ENCODE peak calls at places on chromosomes 11 and 22, in nine cellular contexts. Y is A549, R is psoas muscle, Q is foreskin keratinocyte, P is fibroblast of lung, Z is transverse colon, S is H1, F is H9, J is Peyer's patch. H is an unnamed sample.
A peak's percentile ranks its signal among the peaks of the same experiment; 100 is the strongest.

GRCh38 chr11:87203907-87204602 is 166.3 kb downstream of the TMEM135 start:
- DNase-seq in Y (no peak), R (no peak), Q (no peak), P (no peak), Z (no peak), S (no peak), F (no peak), J (no peak), H (no peak)

GRCh38 chr11:14634813-14635212 is 8.8 kb upstream of the PDE3B start:
- DNase-seq in Y (no peak), R (no peak), Q (no peak), P (no peak), Z (no peak), S (no peak), F (no peak), J (no peak), H (no peak)

GRCh38 chr11:89175796-89176195 is 1.9 kb upstream of the TYR start:
- DNase-seq in Y (no peak), R (no peak), Q (no peak), P (no peak), Z (no peak), S (no peak), F (no peak), J (no peak), H (no peak)

GRCh38 chr11:70568504-70569172 is 170.3 kb downstream of the CTTN start:
- DNase-seq in Y (no peak), R (peak; percentile 68), Q (no peak), P (peak; percentile 17), Z (peak; percentile 49), S (peak; percentile 33), F (peak; percentile 86), J (no peak), H (peak; percentile 78)

GRCh38 chr11:46102843-46103242 is 18.4 kb downstream of the PHF21A start:
- DNase-seq in Y (no peak), R (no peak), Q (no peak), P (no peak), Z (no peak), S (no peak), F (no peak), J (no peak), H (no peak)

GRCh38 chr11:95849087-95849825 is 59.0 kb downstream of the CEP57 start:
- DNase-seq in Y (peak; percentile 64), R (peak; percentile 51), Q (peak; percentile 14), P (peak; percentile 85), Z (peak; percentile 44), S (peak; percentile 7), F (peak; percentile 35), J (no peak), H (no peak)

GRCh38 chr11:23151819-23152218 is 291.5 kb upstream of the CCDC179 start:
- DNase-seq in Y (no peak), R (no peak), Q (no peak), P (no peak), Z (no peak), S (no peak), F (no peak), J (no peak), H (no peak)

GRCh38 chr11:77069336-77069968 is 2.7 kb downstream of the CAPN5 start:
- DNase-seq in Y (no peak), R (no peak), Q (no peak), P (no peak), Z (peak; percentile 7), S (no peak), F (peak; percentile 20), J (no peak), H (no peak)

GRCh38 chr11:83061883-83062282 is 9.8 kb downstream of the RAB30 start:
- DNase-seq in Y (no peak), R (no peak), Q (no peak), P (no peak), Z (no peak), S (no peak), F (no peak), J (no peak), H (no peak)

GRCh38 chr11:561148-562003 is 606 bp downstream of the RASSF7 start:
- DNase-seq in Y (peak; percentile 81), R (no peak), Q (no peak), P (no peak), Z (peak; percentile 90), S (no peak), F (no peak), J (no peak), H (peak; percentile 95)

GRCh38 chr22:42365337-42365865 is 66.8 kb downstream of the NFAM1 start:
- DNase-seq in Y (no peak), R (no peak), Q (no peak), P (no peak), Z (no peak), S (no peak), F (peak; percentile 66), J (no peak), H (no peak)

GRCh38 chr11:95588821-95589220 is 200.8 kb downstream of the FAM76B start:
- DNase-seq in Y (no peak), R (no peak), Q (no peak), P (no peak), Z (no peak), S (no peak), F (no peak), J (no peak), H (no peak)

GRCh38 chr22:19536564-19536963 is 12.4 kb upstream of the CLDN5 start:
- DNase-seq in Y (no peak), R (no peak), Q (no peak), P (no peak), Z (no peak), S (no peak), F (no peak), J (no peak), H (no peak)

GRCh38 chr11:54558919-54559318 is 44.9 kb downstream of the OR4C46 start:
- DNase-seq in Y (peak; percentile 12), R (no peak), Q (no peak), P (no peak), Z (no peak), S (no peak), F (no peak), J (no peak), H (no peak)

GRCh38 chr11:11567862-11568650 is 53.7 kb downstream of the GALNT18 start:
- DNase-seq in Y (no peak), R (no peak), Q (peak; percentile 59), P (peak; percentile 8), Z (peak; percentile 29), S (no peak), F (no peak), J (no peak), H (no peak)

DNA sequence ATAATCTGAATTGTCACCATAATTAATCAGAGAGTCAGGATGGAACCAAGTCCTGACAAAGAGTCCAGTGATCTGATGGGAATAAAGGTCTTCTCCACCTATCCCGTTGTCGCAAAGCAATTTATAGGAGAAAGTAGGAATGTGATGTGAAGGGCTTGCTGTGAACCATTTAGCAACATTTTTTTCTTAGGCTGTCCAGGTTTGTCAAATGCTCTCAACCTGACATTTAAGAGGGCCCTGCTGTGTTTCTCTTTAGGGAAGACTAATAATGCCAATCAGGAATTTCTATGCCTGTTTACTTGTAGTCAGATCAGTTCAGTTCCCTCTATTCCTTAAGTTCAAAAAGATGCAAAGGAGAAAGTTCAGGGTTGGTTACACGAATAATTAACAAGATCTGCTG is 57.8 kb upstream of the CEP295 start:
- DNase-seq in Y (no peak), R (no peak), Q (no peak), P (no peak), Z (no peak), S (no peak), F (no peak), J (no peak), H (no peak)
- H3K4me1 ChIP-seq in Y (no peaks in the 10 kb centered on the region), R (no peaks in the 10 kb centered on the region), Q (no peaks in the 10 kb centered on the region), P (no peaks in the 10 kb centered on the region), Z (no peaks in the 10 kb centered on the region), S (peaks cover 8% of the 10 kb centered on the region), F (peaks cover 6% of the 10 kb centered on the region), J (no peaks in the 10 kb centered on the region), H (no peaks in the 10 kb centered on the region)

DNA sequence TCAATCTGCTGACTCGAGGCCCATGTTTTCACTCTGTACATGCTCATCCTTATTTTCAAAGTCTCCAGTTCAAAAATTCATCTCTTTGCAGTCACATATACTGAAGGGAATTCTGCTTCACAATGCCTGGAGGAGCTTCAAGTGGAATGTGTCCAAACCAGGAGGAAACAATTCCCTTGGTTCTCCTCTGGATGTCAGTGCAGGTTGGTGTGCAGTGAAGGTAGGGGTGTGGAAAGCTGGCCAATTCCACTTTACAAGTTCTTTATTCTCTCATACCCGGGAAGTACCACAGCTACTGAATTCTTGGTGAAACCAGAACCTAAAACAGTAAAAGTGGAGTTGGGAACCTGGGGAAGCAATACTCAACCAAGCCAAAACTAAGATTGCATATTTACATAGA is 57.3 kb downstream of the BDNF start:
- DNase-seq in Y (peak; percentile 16), R (no peak), Q (no peak), P (no peak), Z (no peak), S (no peak), F (no peak), J (no peak), H (no peak)
- TF ChIP-seq CTCF in Y (no peak), R (no peak), Q (no peak), P (no peak), Z (no peak), S (no peak), F (peak; percentile 29), J (no peak), H (peak; percentile 14)

DNA sequence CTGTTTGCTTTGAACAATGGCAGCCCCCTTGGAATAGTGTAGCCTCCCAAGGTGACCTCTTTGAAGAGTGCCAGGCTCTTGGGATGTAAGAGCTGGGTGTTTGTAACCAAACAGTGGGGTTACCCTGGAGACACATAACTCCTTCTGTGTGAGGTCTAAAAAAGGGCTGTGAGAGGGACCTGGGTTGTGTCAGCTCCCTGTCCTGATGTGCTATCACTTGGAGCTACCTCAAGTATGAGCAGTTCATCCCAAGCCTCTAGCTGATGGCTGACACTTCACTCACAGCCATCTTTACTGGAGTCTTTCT is 40.2 kb downstream of the TSPAN18 start:
- DNase-seq in Y (no peak), R (no peak), Q (no peak), P (no peak), Z (no peak), S (no peak), F (peak; percentile 24), J (no peak), H (no peak)
- H3K27ac ChIP-seq in Y (no peak overlapping the region), R (peak overlapping the region; percentile 30), Q (no peak overlapping the region), P (peak overlapping the region; percentile 55), Z (peak overlapping the region; percentile 84), S (no peak overlapping the region), F (no peak overlapping the region), J (no peak overlapping the region), H (no peak overlapping the region)

GRCh38 chr22:21764038-21764804 is 28.6 kb upstream of the YPEL1 start:
- DNase-seq in Y (no peak), R (no peak), Q (no peak), P (no peak), Z (no peak), S (no peak), F (no peak), J (no peak), H (no peak)

GRCh38 chr22:21768435-21768834 is 32.8 kb upstream of the YPEL1 start:
- DNase-seq in Y (no peak), R (no peak), Q (no peak), P (no peak), Z (no peak), S (no peak), F (no peak), J (no peak), H (no peak)

GRCh38 chr22:21762712-21763581 is 27.4 kb upstream of the YPEL1 start:
- DNase-seq in Y (no peak), R (no peak), Q (no peak), P (no peak), Z (no peak), S (no peak), F (no peak), J (no peak), H (no peak)

GRCh38 chr22:21766933-21767462 is 31.4 kb upstream of the YPEL1 start:
- DNase-seq in Y (no peak), R (no peak), Q (no peak), P (no peak), Z (peak; percentile 29), S (no peak), F (no peak), J (peak; percentile 46), H (no peak)

GRCh38 chr22:21765909-21766529 is 30.4 kb upstream of the YPEL1 start:
- DNase-seq in Y (no peak), R (no peak), Q (no peak), P (no peak), Z (no peak), S (no peak), F (no peak), J (no peak), H (no peak)
- H3K4me1 ChIP-seq in Y (no peaks in the 10 kb centered on the region), R (no peaks in the 10 kb centered on the region), Q (no peaks in the 10 kb centered on the region), P (peaks cover 4% of the 10 kb centered on the region), Z (no peaks in the 10 kb centered on the region), S (no peaks in the 10 kb centered on the region), F (peaks cover 2% of the 10 kb centered on the region), J (no peaks in the 10 kb centered on the region), H (no peaks in the 10 kb centered on the region)